ENCODE peak calls at places on chromosome 16, in seven cellular contexts. One of them, this sample, is unnamed.

GRCh38 chr16:27665881-27666280 is 115.9 kb downstream of the KATNIP start:
- DNase-seq in right lobe of liver: no peak
- DNase-seq in prostate gland: no peak
- DNase-seq in WERI-Rb-1: no peak
- DNase-seq in neural progenitor cell: no peak
- DNase-seq in stomach: no peak
- DNase-seq in left ventricle myocardium inferior: no peak
- DNase-seq in this sample: no peak

GRCh38 chr16:12771341-12771798 is 32.3 kb downstream of the CPPED1 start:
- DNase-seq in prostate gland: no peak
- DNase-seq in neural progenitor cell: no peak
- DNase-seq in WERI-Rb-1: no peak
- DNase-seq in right lobe of liver: peak; percentile 63
- DNase-seq in left ventricle myocardium inferior: no peak
- DNase-seq in stomach: peak; percentile 43
- DNase-seq in this sample: no peak

GRCh38 chr16:89019511-89019910 is 42.5 kb upstream of the CBFA2T3 start:
- DNase-seq in WERI-Rb-1: no peak
- DNase-seq in stomach: no peak
- DNase-seq in right lobe of liver: peak; percentile 33
- DNase-seq in left ventricle myocardium inferior: peak; percentile 7
- DNase-seq in neural progenitor cell: no peak
- DNase-seq in prostate gland: no peak
- DNase-seq in this sample: no peak

GRCh38 chr16:70438325-70438982 is 446 bp downstream of the ST3GAL2 start:
- DNase-seq in right lobe of liver: peak; percentile 68
- DNase-seq in WERI-Rb-1: peak; percentile 36
- DNase-seq in neural progenitor cell: no peak
- DNase-seq in left ventricle myocardium inferior: peak; percentile 32
- DNase-seq in stomach: no peak
- DNase-seq in prostate gland: no peak
- DNase-seq in this sample: no peak

GRCh38 chr16:3881499-3881995 is 1.0 kb upstream of the CREBBP start:
- DNase-seq in WERI-Rb-1: no peak
- DNase-seq in prostate gland: no peak
- DNase-seq in left ventricle myocardium inferior: no peak
- DNase-seq in neural progenitor cell: no peak
- DNase-seq in stomach: no peak
- DNase-seq in right lobe of liver: no peak
- DNase-seq in this sample: peak; percentile 20

GRCh38 chr16:56477096-56477878 is 25.9 kb downstream of the OGFOD1 start:
- DNase-seq in neural progenitor cell: no peak
- DNase-seq in stomach: no peak
- DNase-seq in right lobe of liver: no peak
- DNase-seq in prostate gland: no peak
- DNase-seq in left ventricle myocardium inferior: no peak
- DNase-seq in WERI-Rb-1: no peak
- DNase-seq in this sample: no peak

GRCh38 chr16:89695086-89695874 is 6.2 kb downstream of the SPATA2L start:
- DNase-seq in stomach: no peak
- DNase-seq in WERI-Rb-1: no peak
- DNase-seq in neural progenitor cell: no peak
- DNase-seq in left ventricle myocardium inferior: no peak
- DNase-seq in right lobe of liver: peak; percentile 52
- DNase-seq in prostate gland: no peak
- DNase-seq in this sample: no peak

GRCh38 chr16:64409762-64410161 is 712.1 kb downstream of the CDH11 start:
- DNase-seq in left ventricle myocardium inferior: no peak
- DNase-seq in WERI-Rb-1: no peak
- DNase-seq in right lobe of liver: no peak
- DNase-seq in stomach: no peak
- DNase-seq in prostate gland: no peak
- DNase-seq in neural progenitor cell: no peak
- DNase-seq in this sample: no peak

GRCh38 chr16:22353188-22353919 is 21.1 kb downstream of the CDR2 start:
- DNase-seq in neural progenitor cell: no peak
- DNase-seq in prostate gland: no peak
- DNase-seq in left ventricle myocardium inferior: no peak
- DNase-seq in stomach: no peak
- DNase-seq in WERI-Rb-1: no peak
- DNase-seq in right lobe of liver: no peak
- DNase-seq in this sample: no peak

GRCh38 chr16:57093845-57094564 is 1.6 kb downstream of the CPNE2 start:
- DNase-seq in WERI-Rb-1: no peak
- DNase-seq in left ventricle myocardium inferior: no peak
- DNase-seq in stomach: no peak
- DNase-seq in prostate gland: no peak
- DNase-seq in right lobe of liver: no peak
- DNase-seq in neural progenitor cell: no peak
- DNase-seq in this sample: no peak

GRCh38 chr16:72959301-72959996 is 88.5 kb downstream of the ZFHX3 start:
- DNase-seq in WERI-Rb-1: no peak
- DNase-seq in prostate gland: no peak
- DNase-seq in right lobe of liver: no peak
- DNase-seq in neural progenitor cell: no peak
- DNase-seq in stomach: no peak
- DNase-seq in left ventricle myocardium inferior: no peak
- DNase-seq in this sample: no peak

GRCh38 chr16:72961863-72962262 is 86.1 kb downstream of the ZFHX3 start:
- DNase-seq in right lobe of liver: no peak
- DNase-seq in left ventricle myocardium inferior: no peak
- DNase-seq in WERI-Rb-1: no peak
- DNase-seq in neural progenitor cell: no peak
- DNase-seq in stomach: no peak
- DNase-seq in prostate gland: no peak
- DNase-seq in this sample: no peak

GRCh38 chr16:72962347-72962746 is 85.6 kb downstream of the ZFHX3 start:
- DNase-seq in right lobe of liver: no peak
- DNase-seq in neural progenitor cell: no peak
- DNase-seq in stomach: no peak
- DNase-seq in WERI-Rb-1: no peak
- DNase-seq in prostate gland: no peak
- DNase-seq in left ventricle myocardium inferior: no peak
- DNase-seq in this sample: no peak

GRCh38 chr16:72960101-72960500 is 87.8 kb downstream of the ZFHX3 start:
- DNase-seq in WERI-Rb-1: no peak
- DNase-seq in stomach: no peak
- DNase-seq in prostate gland: no peak
- DNase-seq in neural progenitor cell: no peak
- DNase-seq in left ventricle myocardium inferior: no peak
- DNase-seq in right lobe of liver: no peak
- DNase-seq in this sample: no peak

GRCh38 chr16:72961115-72961832 is 86.7 kb downstream of the ZFHX3 start:
- DNase-seq in stomach: no peak
- DNase-seq in neural progenitor cell: no peak
- DNase-seq in prostate gland: no peak
- DNase-seq in WERI-Rb-1: peak; percentile 80
- DNase-seq in right lobe of liver: no peak
- DNase-seq in left ventricle myocardium inferior: no peak
- DNase-seq in this sample: no peak
- TF ChIP-seq CTCF in stomach: peak; percentile 27
- TF ChIP-seq CTCF in neural progenitor cell: peak; percentile 34
- TF ChIP-seq CTCF in prostate gland: no peak
- TF ChIP-seq CTCF in WERI-Rb-1: peak; percentile 18
- TF ChIP-seq CTCF in right lobe of liver: peak; percentile 38
- TF ChIP-seq CTCF in left ventricle myocardium inferior: peak; percentile 38
- TF ChIP-seq CTCF in this sample: no peak

DNA sequence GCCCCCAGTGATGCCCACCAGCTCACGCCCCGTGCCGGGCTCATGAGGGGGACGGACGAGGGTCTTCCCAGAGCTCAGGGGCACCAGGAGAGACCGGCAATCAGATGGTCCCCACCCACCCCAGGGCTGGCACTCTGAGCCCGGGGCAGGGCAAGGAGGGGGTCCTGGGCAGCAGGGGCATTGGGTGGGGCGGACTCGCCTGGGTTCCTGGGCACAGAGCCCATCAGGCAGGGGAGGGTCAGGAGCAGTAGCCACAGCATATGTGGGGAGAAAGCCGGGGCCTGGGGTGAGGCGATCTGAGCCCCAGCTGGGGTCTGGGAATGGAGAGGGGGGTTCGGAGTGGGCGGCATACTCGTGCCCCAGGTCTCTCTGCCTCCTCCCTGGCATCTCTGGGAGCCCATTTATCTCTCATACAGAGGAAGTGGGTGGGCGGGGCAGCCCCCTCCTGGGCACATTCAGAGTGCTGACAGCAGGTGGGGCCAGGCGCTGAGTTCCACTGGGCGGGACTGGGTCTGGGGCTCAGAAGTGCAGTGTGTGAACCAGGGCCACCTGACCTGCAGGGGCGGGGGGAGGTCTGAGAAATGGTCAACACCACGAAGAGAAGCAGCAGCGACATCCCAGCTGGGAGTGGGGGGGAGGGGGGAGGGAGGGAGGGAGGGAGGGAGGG is 20.5 kb upstream of the UBE2I start:
- DNase-seq in left ventricle myocardium inferior: no peak
- DNase-seq in WERI-Rb-1: peak; percentile 67
- DNase-seq in right lobe of liver: no peak
- DNase-seq in neural progenitor cell: peak; percentile 49
- DNase-seq in stomach: no peak
- DNase-seq in prostate gland: no peak
- DNase-seq in this sample: no peak
- H3K27me3 ChIP-seq in left ventricle myocardium inferior: peaks cover 91% of the 10 kb centered on the region
- H3K27me3 ChIP-seq in WERI-Rb-1: no peaks in the 10 kb centered on the region
- H3K27me3 ChIP-seq in right lobe of liver: no peaks in the 10 kb centered on the region
- H3K27me3 ChIP-seq in neural progenitor cell: peaks cover 60% of the 10 kb centered on the region
- H3K27me3 ChIP-seq in stomach: peaks cover 20% of the 10 kb centered on the region
- H3K27me3 ChIP-seq in prostate gland: peaks cover 28% of the 10 kb centered on the region
- H3K27me3 ChIP-seq in this sample: peaks cover 42% of the 10 kb centered on the region

GRCh38 chr16:2486645-2487516 is 12.0 kb downstream of the TBC1D24 start:
- DNase-seq in stomach: peak; percentile 81
- DNase-seq in prostate gland: peak; percentile 56
- DNase-seq in right lobe of liver: peak; percentile 62
- DNase-seq in WERI-Rb-1: no peak
- DNase-seq in neural progenitor cell: peak; percentile 52
- DNase-seq in left ventricle myocardium inferior: peak; percentile 56
- DNase-seq in this sample: peak; percentile 78

GRCh38 chr16:2483939-2484897 is 9.3 kb downstream of the TBC1D24 start:
- DNase-seq in neural progenitor cell: no peak
- DNase-seq in right lobe of liver: no peak
- DNase-seq in prostate gland: no peak
- DNase-seq in stomach: no peak
- DNase-seq in WERI-Rb-1: no peak
- DNase-seq in left ventricle myocardium inferior: no peak
- DNase-seq in this sample: no peak

GRCh38 chr16:2487517-2487842 is 12.6 kb downstream of the TBC1D24 start:
- DNase-seq in neural progenitor cell: no peak
- DNase-seq in prostate gland: no peak
- DNase-seq in right lobe of liver: no peak
- DNase-seq in WERI-Rb-1: no peak
- DNase-seq in stomach: no peak
- DNase-seq in left ventricle myocardium inferior: no peak
- DNase-seq in this sample: no peak

GRCh38 chr16:2484898-2485508 is 10.1 kb downstream of the TBC1D24 start:
- DNase-seq in neural progenitor cell: no peak
- DNase-seq in left ventricle myocardium inferior: no peak
- DNase-seq in WERI-Rb-1: no peak
- DNase-seq in prostate gland: no peak
- DNase-seq in right lobe of liver: peak; percentile 80
- DNase-seq in stomach: no peak
- DNase-seq in this sample: no peak

GRCh38 chr16:2485811-2486507 is 11.0 kb downstream of the TBC1D24 start:
- DNase-seq in WERI-Rb-1: no peak
- DNase-seq in prostate gland: no peak
- DNase-seq in stomach: no peak
- DNase-seq in neural progenitor cell: no peak
- DNase-seq in right lobe of liver: no peak
- DNase-seq in left ventricle myocardium inferior: no peak
- DNase-seq in this sample: no peak
- H3K27ac ChIP-seq in WERI-Rb-1: no peak overlapping the region
- H3K27ac ChIP-seq in prostate gland: no peak overlapping the region
- H3K27ac ChIP-seq in stomach: no peak overlapping the region
- H3K27ac ChIP-seq in neural progenitor cell: no peak overlapping the region
- H3K27ac ChIP-seq in right lobe of liver: no peak overlapping the region
- H3K27ac ChIP-seq in left ventricle myocardium inferior: peak overlapping the region; percentile 75
- H3K27ac ChIP-seq in this sample: no peak overlapping the region

DNA sequence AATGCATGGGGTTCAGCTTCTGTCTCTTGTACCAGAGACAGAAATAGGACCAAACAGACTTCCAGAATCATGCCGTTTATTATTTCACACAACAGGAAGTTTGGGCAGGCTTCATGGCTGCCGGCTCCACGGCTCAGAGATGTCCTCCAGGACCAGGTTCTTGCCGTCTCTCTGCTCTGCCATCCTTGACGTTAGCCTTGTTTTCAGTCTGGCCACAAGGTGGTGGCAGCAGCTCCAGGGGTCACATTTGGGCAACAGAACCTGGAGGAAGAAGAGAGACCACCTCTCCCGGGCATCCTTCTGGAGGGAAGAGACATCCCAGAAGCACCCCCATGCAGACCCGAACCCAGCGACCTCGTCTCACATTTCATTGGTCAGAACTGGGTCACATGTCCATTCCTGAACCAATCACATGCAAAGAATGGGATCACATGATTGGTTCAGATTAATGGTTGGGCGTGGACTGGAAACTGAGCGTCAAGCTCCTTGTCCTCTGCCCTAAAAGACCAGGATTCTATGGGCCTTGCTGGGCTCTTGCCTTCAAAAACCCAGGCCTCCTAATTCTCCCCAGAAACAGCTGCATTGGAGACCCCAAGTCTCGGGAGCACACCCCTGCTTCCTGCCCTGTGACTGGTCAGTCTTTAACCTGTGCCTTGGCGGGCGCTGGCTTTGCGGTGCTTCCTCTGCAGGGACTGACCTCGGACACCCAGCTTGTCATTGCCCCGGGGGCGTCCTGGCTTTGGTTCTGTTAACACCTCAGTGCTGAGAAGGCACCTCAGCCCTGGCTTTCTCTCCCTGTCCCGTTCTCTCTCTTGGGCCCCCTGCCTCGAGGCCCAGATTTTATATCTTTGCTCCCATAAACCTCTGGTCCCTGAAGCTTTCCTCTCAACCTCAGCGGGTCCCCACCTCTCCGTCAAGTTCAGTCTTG is 63.3 kb downstream of the IRF8 start:
- DNase-seq in right lobe of liver: peak; percentile 48
- DNase-seq in neural progenitor cell: no peak
- DNase-seq in stomach: no peak
- DNase-seq in prostate gland: no peak
- DNase-seq in WERI-Rb-1: no peak
- DNase-seq in left ventricle myocardium inferior: no peak
- DNase-seq in this sample: no peak
- TF ChIP-seq CTCF in right lobe of liver: no peak
- TF ChIP-seq CTCF in neural progenitor cell: no peak
- TF ChIP-seq CTCF in stomach: no peak
- TF ChIP-seq CTCF in prostate gland: no peak
- TF ChIP-seq CTCF in WERI-Rb-1: no peak
- TF ChIP-seq CTCF in left ventricle myocardium inferior: no peak
- TF ChIP-seq CTCF in this sample: no peak

This sample was measured in CD4-positive, alpha-beta T cell.